ENCODE peak calls at places on chromosomes 12 and 14, in ten cellular contexts. I, P, D, A, U, Y, T, R, K and N are unnamed samples.

GRCh38 chr14:93003945-93004698 is 81.2 kb downstream of the CHGA start:
- DNase-seq in I (no peak), P (no peak), D (no peak), A (no peak), U (no peak), Y (peak; percentile 58), T (no peak), R (no peak), K (no peak), N (no peak)

GRCh38 chr14:54086780-54087179 is 130.2 kb upstream of the BMP4 start:
- DNase-seq in I (no peak), P (no peak), D (no peak), A (no peak), U (no peak), Y (no peak), T (no peak), R (no peak), K (no peak), N (no peak)

GRCh38 chr12:107287436-107288413 is 194.4 kb upstream of the CRY1 start:
- DNase-seq in I (no peak), P (peak; percentile 12), D (no peak), A (no peak), U (no peak), Y (no peak), T (no peak), R (no peak), K (no peak), N (peak; percentile 58)

GRCh38 chr12:63098851-63099250 is 52.1 kb downstream of the AVPR1A start:
- DNase-seq in I (peak; percentile 8), P (no peak), D (no peak), A (peak; percentile 22), U (peak; percentile 35), Y (no peak), T (no peak), R (peak; percentile 5), K (no peak), N (no peak)

GRCh38 chr12:93805736-93806141 is 128.6 kb downstream of the CRADD start:
- DNase-seq in I (no peak), P (no peak), D (no peak), A (no peak), U (no peak), Y (no peak), T (no peak), R (no peak), K (no peak), N (no peak)

GRCh38 chr12:14995583-14996425 is 23.0 kb downstream of the PDE6H start:
- DNase-seq in I (no peak), P (peak; percentile 74), D (peak; percentile 34), A (peak; percentile 70), U (peak; percentile 62), Y (no peak), T (no peak), R (peak; percentile 63), K (peak; percentile 63), N (no peak)

GRCh38 chr12:20305470-20305869 is 62.9 kb upstream of the PDE3A start:
- DNase-seq in I (no peak), P (no peak), D (no peak), A (no peak), U (no peak), Y (no peak), T (no peak), R (no peak), K (no peak), N (no peak)

GRCh38 chr12:57229041-57229633 is 374 bp upstream of the SHMT2 start:
- DNase-seq in I (no peak), P (peak; percentile 51), D (no peak), A (no peak), U (no peak), Y (no peak), T (no peak), R (no peak), K (no peak), N (no peak)

GRCh38 chr12:6335451-6336078 is 6.3 kb downstream of the TNFRSF1A start:
- DNase-seq in I (peak; percentile 76), P (peak; percentile 96), D (peak; percentile 60), A (peak; percentile 88), U (peak; percentile 58), Y (peak; percentile 77), T (peak; percentile 77), R (peak; percentile 58), K (no peak), N (peak; percentile 91)
- H3K36me3 ChIP-seq in I (peaks cover 37% of the 10 kb centered on the region), P (peaks cover 26% of the 10 kb centered on the region), D (peaks cover 11% of the 10 kb centered on the region), A (peaks cover 4% of the 10 kb centered on the region), U (peaks cover 19% of the 10 kb centered on the region), Y (no peaks in the 10 kb centered on the region), T (peaks cover 5% of the 10 kb centered on the region), R (no peaks in the 10 kb centered on the region), K (peaks cover 41% of the 10 kb centered on the region), N (peaks cover 77% of the 10 kb centered on the region)

DNA sequence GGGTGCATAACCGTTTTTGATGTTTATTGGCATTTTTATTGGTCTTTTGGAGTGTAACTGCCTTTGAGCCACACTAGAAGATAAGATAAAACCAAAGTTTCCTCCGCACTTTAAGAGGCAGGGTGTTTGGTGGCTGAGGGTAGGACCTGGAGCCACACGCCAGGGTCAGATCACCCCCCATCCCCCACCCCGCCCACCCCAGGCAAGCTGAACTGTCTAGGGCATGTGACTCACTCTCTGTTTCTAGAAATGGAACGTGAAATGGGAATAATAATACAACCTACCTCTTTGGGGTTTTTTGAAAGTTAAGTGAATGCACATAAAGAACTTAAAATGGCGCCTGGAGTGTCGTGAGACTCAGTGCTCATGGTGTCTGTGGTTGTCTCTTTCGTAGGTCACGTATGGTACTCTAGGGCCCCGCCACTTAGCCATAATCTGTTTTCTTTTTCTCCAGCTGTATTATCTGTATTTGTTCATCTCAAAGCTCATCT is 56.0 kb downstream of the PPP2R5C start:
- DNase-seq in I (no peak), P (no peak), D (no peak), A (no peak), U (no peak), Y (no peak), T (no peak), R (no peak), K (no peak), N (no peak)
- H3K4me3 ChIP-seq in I (no peak overlapping the region), P (no peak overlapping the region), D (no peak overlapping the region), A (no peak overlapping the region), U (no peak overlapping the region), Y (no peak overlapping the region), T (no peak overlapping the region), R (no peak overlapping the region), K (no peak overlapping the region), N (no peak overlapping the region)

GRCh38 chr14:22668417-22668816 is 24.3 kb upstream of the OR6J1 start:
- DNase-seq in I (no peak), P (peak; percentile 87), D (no peak), A (peak; percentile 43), U (no peak), Y (no peak), T (no peak), R (no peak), K (no peak), N (no peak)

GRCh38 chr14:22666203-22666893 is 22.2 kb upstream of the OR6J1 start:
- DNase-seq in I (no peak), P (no peak), D (no peak), A (no peak), U (no peak), Y (no peak), T (no peak), R (no peak), K (no peak), N (no peak)

GRCh38 chr14:22667881-22668280 is 23.7 kb upstream of the OR6J1 start:
- DNase-seq in I (no peak), P (peak; percentile 11), D (no peak), A (no peak), U (no peak), Y (no peak), T (no peak), R (no peak), K (no peak), N (no peak)

GRCh38 chr14:22671622-22672021 is 27.5 kb upstream of the OR6J1 start:
- DNase-seq in I (no peak), P (peak; percentile 58), D (no peak), A (no peak), U (no peak), Y (no peak), T (no peak), R (no peak), K (no peak), N (no peak)

DNA sequence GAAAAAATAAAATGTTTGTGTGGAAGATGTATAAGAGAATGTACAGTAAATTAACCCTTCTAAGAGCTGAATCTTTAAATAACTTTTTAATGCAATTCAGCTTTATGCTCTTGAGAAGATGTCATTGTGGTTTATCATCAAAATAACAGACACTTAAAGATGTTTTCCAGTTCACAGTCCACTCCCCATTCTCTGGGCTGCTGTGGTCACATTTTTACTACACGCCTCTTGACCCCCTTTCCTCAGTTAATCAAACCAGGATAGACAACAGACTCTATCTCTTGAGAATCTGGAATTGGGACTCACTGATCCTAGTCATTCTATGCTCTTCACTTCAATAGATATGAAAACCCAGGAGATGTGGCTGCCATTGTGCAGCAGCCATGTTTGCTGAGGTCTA is 24.7 kb upstream of the OR6J1 start:
- DNase-seq in I (no peak), P (no peak), D (no peak), A (no peak), U (no peak), Y (no peak), T (no peak), R (no peak), K (no peak), N (no peak)
- H3K27me3 ChIP-seq in I (no peaks in the 10 kb centered on the region), P (no peaks in the 10 kb centered on the region), D (no peaks in the 10 kb centered on the region), A (no peaks in the 10 kb centered on the region), U (no peaks in the 10 kb centered on the region), Y (no peaks in the 10 kb centered on the region), T (no peaks in the 10 kb centered on the region), R (no peaks in the 10 kb centered on the region), K (no peaks in the 10 kb centered on the region), N (no peaks in the 10 kb centered on the region)

GRCh38 chr12:40215977-40216376 is 8.8 kb upstream of the LRRK2 start:
- DNase-seq in I (no peak), P (peak; percentile 61), D (no peak), A (no peak), U (no peak), Y (no peak), T (no peak), R (no peak), K (no peak), N (no peak)

GRCh38 chr12:40219760-40220159 is 5.0 kb upstream of the LRRK2 start:
- DNase-seq in I (no peak), P (no peak), D (no peak), A (no peak), U (no peak), Y (no peak), T (no peak), R (no peak), K (no peak), N (no peak)

GRCh38 chr12:40211185-40211584 is 13.6 kb upstream of the LRRK2 start:
- DNase-seq in I (no peak), P (no peak), D (no peak), A (no peak), U (no peak), Y (no peak), T (no peak), R (no peak), K (no peak), N (no peak)

GRCh38 chr12:40212566-40212965 is 12.2 kb upstream of the LRRK2 start:
- DNase-seq in I (no peak), P (no peak), D (no peak), A (no peak), U (no peak), Y (no peak), T (no peak), R (no peak), K (no peak), N (no peak)

DNA sequence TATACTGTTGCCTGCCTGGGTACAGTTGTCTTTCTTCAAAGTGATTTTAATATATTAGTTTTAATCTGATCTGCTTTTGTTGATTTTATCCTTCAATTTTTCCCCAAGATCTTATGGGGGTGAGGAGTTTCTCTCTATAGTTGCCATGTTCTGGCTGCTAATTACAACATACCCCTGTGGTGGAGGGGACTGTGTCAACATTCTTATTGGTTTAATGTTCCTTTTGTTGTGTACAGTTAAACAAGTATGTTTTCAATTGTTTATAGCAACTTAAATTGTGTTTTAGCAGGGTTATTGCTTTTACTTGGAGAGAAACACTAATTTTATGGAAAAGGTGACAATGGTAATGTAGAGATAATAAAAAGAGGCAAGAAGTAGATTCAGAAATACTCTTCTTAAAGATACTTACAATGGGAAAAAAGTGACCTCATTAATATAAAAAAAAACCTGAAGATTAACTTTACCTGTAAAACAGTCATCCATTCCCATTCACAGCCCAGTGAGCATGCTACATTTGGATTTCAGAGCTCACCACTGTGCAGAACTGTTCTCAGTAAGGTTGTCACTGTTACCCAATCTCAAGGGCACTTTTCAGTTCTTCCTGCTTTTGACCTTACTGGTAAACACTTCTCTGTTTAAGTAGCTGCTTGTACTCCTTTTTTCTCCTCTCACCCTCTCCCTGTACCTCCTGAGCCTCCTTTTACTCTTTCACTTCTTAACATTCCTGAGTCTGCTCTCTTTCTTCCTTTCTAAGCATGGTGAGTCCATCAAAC is 8.1 kb upstream of the LRRK2 start:
- DNase-seq in I (no peak), P (no peak), D (no peak), A (no peak), U (no peak), Y (no peak), T (no peak), R (no peak), K (no peak), N (no peak)
- H3K36me3 ChIP-seq in I (no peaks in the 10 kb centered on the region), P (no peaks in the 10 kb centered on the region), D (no peaks in the 10 kb centered on the region), A (no peaks in the 10 kb centered on the region), U (no peaks in the 10 kb centered on the region), Y (no peaks in the 10 kb centered on the region), T (no peaks in the 10 kb centered on the region), R (no peaks in the 10 kb centered on the region), K (no peaks in the 10 kb centered on the region), N (no peaks in the 10 kb centered on the region)